ENCODE peak calls at places on chromosomes 11 and 22, in ten cellular contexts. D is GM12891; Z is neural progenitor cell; W is adrenal gland; H is BE2C; F is dermis microvascular lymphatic vessel endothelial cell; E is iPS-NIHi11; S is fibroblast of lung; B is naive thymus-derived CD8-positive, alpha-beta T cell; U is activated CD4-positive, alpha-beta memory T cell treated with anti-CD3 and anti-CD28 coated beads, Interleukin-2, amount 10 ng/mL, durations not matched to agents 7 days and 5 days. J is an unnamed sample.
A peak's percentile ranks its signal among the peaks of the same experiment; 100 is the strongest.

GRCh38 chr22:17540481-17540880 is 22.8 kb upstream of the SLC25A18 start:
- DNase-seq in U (no peak), B (no peak), H (no peak), S (no peak), Z (no peak), F (no peak), D (no peak), W (no peak), E (peak; percentile 73), J (no peak)

GRCh38 chr22:20055654-20056053 is 24.4 kb upstream of the DGCR8 start:
- DNase-seq in Z (no peak), B (no peak), H (no peak), E (peak; percentile 3), F (no peak), W (no peak), U (no peak), S (no peak), D (no peak), J (no peak)

GRCh38 chr11:61905067-61905696 is 12.2 kb downstream of the RAB3IL1 start:
- DNase-seq in H (no peak), F (no peak), S (no peak), U (no peak), D (no peak), Z (no peak), W (no peak), B (no peak), E (no peak), J (no peak)

GRCh38 chr11:63869686-63870085 is 30.8 kb downstream of the MARK2 start:
- DNase-seq in E (no peak), F (no peak), D (no peak), B (peak; percentile 52), W (no peak), H (no peak), S (no peak), U (peak; percentile 69), Z (no peak), J (peak; percentile 87)

GRCh38 chr11:35511666-35512065 is 13.8 kb downstream of the PAMR1 start:
- DNase-seq in E (no peak), W (peak; percentile 56), F (no peak), S (peak; percentile 91), H (no peak), B (no peak), U (no peak), Z (no peak), D (no peak), J (no peak)

GRCh38 chr11:15539645-15540044 is 424.9 kb downstream of the INSC start:
- DNase-seq in W (no peak), S (no peak), F (no peak), H (no peak), Z (no peak), E (no peak), U (no peak), B (no peak), D (no peak), J (no peak)

GRCh38 chr22:36405221-36405631 is 17.5 kb upstream of the MYH9 start:
- DNase-seq in S (no peak), D (no peak), F (no peak), W (no peak), U (peak; percentile 45), H (no peak), B (no peak), Z (no peak), E (no peak), J (peak; percentile 63)

GRCh38 chr11:9081153-9081552 is 10.2 kb downstream of the SCUBE2 start:
- DNase-seq in U (no peak), F (no peak), B (no peak), Z (no peak), W (no peak), D (no peak), H (no peak), S (no peak), E (no peak), J (no peak)

GRCh38 chr22:19122752-19123492 is 710 bp upstream of the DGCR2 start:
- DNase-seq in H (peak; percentile 33), D (no peak), E (peak; percentile 65), U (no peak), Z (no peak), F (peak; percentile 24), W (peak; percentile 58), B (no peak), S (peak; percentile 17), J (no peak)

GRCh38 chr22:41931701-41932269 is 5.2 kb upstream of the TNFRSF13C start:
- DNase-seq in E (no peak), U (no peak), F (no peak), S (no peak), Z (no peak), W (no peak), B (no peak), H (peak; percentile 17), D (no peak), J (no peak)

GRCh38 chr11:28743101-28743550 is 634.9 kb downstream of the METTL15 start:
- DNase-seq in B (no peak), E (no peak), D (no peak), U (no peak), H (no peak), F (peak; percentile 84), S (peak; percentile 31), Z (peak; percentile 23), W (no peak), J (no peak)

GRCh38 chr22:19615867-19616581 is 91.8 kb upstream of the CLDN5 start:
- DNase-seq in D (no peak), S (no peak), W (no peak), Z (no peak), F (no peak), U (no peak), H (no peak), E (no peak), B (no peak), J (no peak)

GRCh38 chr11:20097319-20098221 is 62.7 kb downstream of the DBX1 start:
- DNase-seq in H (no peak), Z (no peak), W (no peak), B (no peak), U (no peak), S (peak; percentile 99), E (no peak), F (peak; percentile 98), D (no peak), J (no peak)

GRCh38 chr22:47409501-47410275 is 647.2 kb downstream of the TBC1D22A start:
- DNase-seq in D (no peak), S (no peak), W (no peak), Z (no peak), F (no peak), H (no peak), B (no peak), U (no peak), E (no peak), J (no peak)

GRCh38 chr22:44391026-44391425 is 78.3 kb upstream of the SHISAL1 start:
- DNase-seq in S (peak; percentile 19), E (no peak), H (no peak), U (no peak), Z (no peak), D (no peak), B (no peak), W (no peak), F (no peak), J (no peak)

GRCh38 chr11:105838668-105839403 is 183.2 kb downstream of the MSANTD4 start:
- DNase-seq in S (peak; percentile 53), H (no peak), U (no peak), B (no peak), W (no peak), E (peak; percentile 13), F (no peak), D (no peak), Z (no peak), J (no peak)